ENCODE peak calls at places on chromosomes 4 and X, in eight cellular contexts. Q, D, H, B, A, C, J and U are unnamed samples.
A peak's percentile ranks its signal among the peaks of the same experiment; 100 is the strongest.

GRCh38 chr4:55215087-55215486 is 89.7 kb upstream of the KDR start:
- DNase-seq in A (no peak), H (no peak), D (no peak), B (no peak), Q (no peak), J (no peak), C (no peak), U (no peak)

GRCh38 chr4:103567591-103567990 is 152.2 kb downstream of the TACR3 start:
- DNase-seq in D (no peak), B (no peak), J (no peak), C (no peak), A (no peak), H (no peak), Q (no peak), U (no peak)

GRCh38 chr4:76087007-76087769 is 12.7 kb downstream of the ART3 start:
- DNase-seq in Q (peak; percentile 28), C (no peak), J (no peak), H (peak; percentile 37), B (peak; percentile 71), D (no peak), A (peak; percentile 80), U (peak; percentile 70)

GRCh38 chrX:126064901-126065541 is 101.1 kb downstream of the DCAF12L2 start:
- DNase-seq in Q (no peak), D (no peak), J (peak; percentile 12), H (no peak), C (no peak), A (no peak), B (no peak), U (no peak)

GRCh38 chr4:7719354-7720174 is 220.1 kb downstream of the AFAP1 start:
- DNase-seq in C (peak; percentile 57), J (peak; percentile 62), A (peak; percentile 47), H (peak; percentile 50), B (no peak), D (no peak), Q (peak; percentile 58), U (peak; percentile 69)

GRCh38 chrX:80181079-80181478 is 166.5 kb downstream of the TBX22 start:
- DNase-seq in D (no peak), A (no peak), C (no peak), J (no peak), H (no peak), B (no peak), Q (no peak), U (peak; percentile 22)

GRCh38 chr4:183343730-183344129 is 21.5 kb upstream of the CLDN24 start:
- DNase-seq in Q (no peak), C (no peak), D (no peak), B (no peak), H (no peak), A (no peak), J (no peak), U (no peak)

GRCh38 chrX:51163730-51164129 is 168.9 kb upstream of the NUDT10 start:
- DNase-seq in B (no peak), Q (no peak), A (no peak), J (no peak), D (no peak), C (no peak), H (no peak), U (no peak)

GRCh38 chrX:47540754-47541538 is 20.1 kb upstream of the ARAF start:
- DNase-seq in H (peak; percentile 77), C (peak; percentile 83), Q (no peak), B (peak; percentile 90), A (peak; percentile 94), D (peak; percentile 48), J (peak; percentile 68), U (peak; percentile 86)

GRCh38 chr4:29805245-29805644 is 914.9 kb upstream of the PCDH7 start:
- DNase-seq in B (no peak), A (no peak), H (no peak), C (no peak), D (no peak), Q (no peak), J (no peak), U (peak; percentile 87)

GRCh38 chr4:53688186-53688790 is 97.0 kb upstream of the LNX1 start:
- DNase-seq in D (no peak), J (no peak), A (peak; percentile 99), Q (peak; percentile 7), H (no peak), C (no peak), B (peak; percentile 99), U (no peak)

GRCh38 chrX:29487214-29487613 is 728.1 kb upstream of the MAGEB2 start:
- DNase-seq in C (no peak), D (no peak), H (no peak), Q (no peak), J (no peak), B (no peak), A (no peak), U (no peak)

GRCh38 chrX:152941328-152942111 is 43.7 kb downstream of the ZNF185 start:
- DNase-seq in H (peak; percentile 92), J (peak; percentile 93), A (peak; percentile 94), Q (peak; percentile 89), C (peak; percentile 89), B (peak; percentile 82), D (peak; percentile 78), U (peak; percentile 94)

GRCh38 chrX:38754102-38754790 is 47.0 kb upstream of the MID1IP1 start:
- DNase-seq in Q (peak; percentile 52), J (no peak), B (peak; percentile 41), A (peak; percentile 68), D (no peak), H (no peak), C (no peak), U (peak; percentile 44)

GRCh38 chr4:37803348-37803973 is 23.0 kb upstream of the PGM2 start:
- DNase-seq in D (no peak), C (no peak), A (peak; percentile 78), J (no peak), B (no peak), Q (no peak), H (no peak), U (peak; percentile 59)

GRCh38 chr4:122842984-122843531 is 16.4 kb downstream of the FGF2 start:
- DNase-seq in D (no peak), J (no peak), B (no peak), H (peak; percentile 42), C (no peak), A (no peak), Q (no peak), U (peak; percentile 76)
- H3K27ac ChIP-seq in D (no peak overlapping the region), J (no peak overlapping the region), B (no peak overlapping the region), H (peak overlapping the region; percentile 33), C (peak overlapping the region; percentile 26), A (no peak overlapping the region), Q (no peak overlapping the region), U (no peak overlapping the region)

GRCh38 chr4:79626102-79626501 is 218.1 kb upstream of the GK2 start:
- DNase-seq in D (no peak), J (no peak), B (no peak), Q (no peak), C (no peak), A (peak; percentile 16), H (no peak), U (no peak)
- H3K4me3 ChIP-seq in D (no peak overlapping the region), J (peak overlapping the region; percentile 6), B (no peak overlapping the region), Q (no peak overlapping the region), C (no peak overlapping the region), A (no peak overlapping the region), H (no peak overlapping the region), U (no peak overlapping the region)

GRCh38 chrX:123962794-123963373 is 1.4 kb downstream of the STAG2 start:
- DNase-seq in B (peak; percentile 94), D (peak; percentile 76), C (peak; percentile 86), Q (peak; percentile 87), A (peak; percentile 97), J (peak; percentile 87), H (peak; percentile 89), U (peak; percentile 93)

GRCh38 chrX:123961268-123962005 is at the start of gene STAG2:
- DNase-seq in D (peak; percentile 55), A (peak; percentile 93), Q (peak; percentile 87), C (peak; percentile 69), H (peak; percentile 77), J (peak; percentile 80), B (peak; percentile 74), U (peak; percentile 93)

GRCh38 chrX:123962006-123962485 is 540 bp downstream of the STAG2 start:
- DNase-seq in Q (no peak), C (no peak), H (no peak), B (no peak), A (peak; percentile 7), D (no peak), J (no peak), U (no peak)

GRCh38 chrX:123965712-123966111 is 4.2 kb downstream of the STAG2 start:
- DNase-seq in D (no peak), H (no peak), J (no peak), Q (no peak), A (no peak), C (no peak), B (no peak), U (no peak)

GRCh38 chrX:123964155-123964554 is 2.6 kb downstream of the STAG2 start:
- DNase-seq in B (no peak), H (no peak), C (no peak), J (no peak), A (peak; percentile 29), Q (no peak), D (no peak), U (no peak)
- TF ChIP-seq CTCF in B (no peak), H (no peak), C (no peak), J (no peak), A (no peak), Q (no peak), D (no peak), U (no peak)

GRCh38 chrX:11386812-11387211 is 93.6 kb downstream of the AMELX start:
- DNase-seq in D (no peak), C (no peak), B (no peak), A (no peak), H (no peak), Q (no peak), J (no peak), U (no peak)
- H3K27ac ChIP-seq in D (peak overlapping the region; percentile 5), C (no peak overlapping the region), B (no peak overlapping the region), A (no peak overlapping the region), H (peak overlapping the region; percentile 37), Q (no peak overlapping the region), J (no peak overlapping the region), U (no peak overlapping the region)

GRCh38 chr4:123109129-123109528 is 186.7 kb upstream of the NUDT6 start:
- DNase-seq in A (no peak), C (no peak), B (no peak), J (no peak), D (no peak), Q (no peak), H (no peak), U (no peak)
- H3K4me3 ChIP-seq in A (no peak overlapping the region), C (no peak overlapping the region), B (no peak overlapping the region), J (no peak overlapping the region), D (no peak overlapping the region), Q (no peak overlapping the region), H (no peak overlapping the region), U (no peak overlapping the region)

DNA sequence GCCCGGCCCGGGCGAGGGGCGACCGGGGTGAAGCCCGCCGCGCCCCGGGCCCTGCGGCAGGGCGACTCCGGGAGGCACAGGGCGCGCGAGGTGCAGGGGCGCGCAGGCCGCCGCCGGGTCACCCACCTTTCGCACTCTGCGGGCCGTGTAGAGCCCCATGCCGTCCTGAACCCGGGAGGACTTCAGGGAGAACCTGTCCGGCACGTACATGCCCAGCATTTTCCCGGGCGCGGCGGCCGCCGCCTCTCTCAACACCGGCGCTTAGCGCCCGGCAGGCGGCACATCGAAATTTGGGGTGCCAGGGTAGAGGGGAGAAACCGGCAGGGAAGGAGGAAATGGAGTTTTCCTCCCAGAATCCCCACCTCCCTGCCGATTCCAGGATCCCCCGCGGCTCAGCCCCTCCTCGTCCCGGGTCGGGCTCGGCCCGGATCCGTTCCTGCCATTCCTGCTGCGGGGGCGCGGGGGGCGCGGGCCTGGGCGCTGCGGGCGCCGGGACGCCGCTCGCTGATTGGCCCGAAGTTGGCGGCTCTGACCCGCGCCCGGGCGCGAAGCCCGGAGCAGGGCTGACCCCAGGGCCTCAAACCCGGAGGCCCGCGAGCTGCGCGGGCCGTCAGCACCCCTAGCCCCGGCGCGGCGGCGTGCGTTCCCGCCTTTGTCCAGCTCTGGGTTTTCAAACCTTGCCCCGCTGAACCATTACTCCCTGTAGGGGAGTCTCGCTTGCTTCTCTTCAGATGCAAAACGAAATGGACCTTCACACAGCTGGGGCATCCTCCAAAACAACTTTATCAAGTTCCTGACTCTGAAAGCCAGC is at the start of gene PRDM5:
- DNase-seq in H (peak; percentile 49), Q (no peak), D (peak; percentile 16), J (peak; percentile 65), A (peak; percentile 76), C (peak; percentile 60), B (peak; percentile 16), U (peak; percentile 56)
- TF ChIP-seq CTCF in H (peak; percentile 26), Q (no peak), D (no peak), J (peak; percentile 9), A (peak; percentile 12), C (no peak), B (peak; percentile 55), U (no peak)